ENCODE peak calls at places on chromosomes 16 and 17, in eight cellular contexts. U is H9; L is endothelial cell; R is activated naive CD8-positive, alpha-beta T cell treated with anti-CD3 and anti-CD28 coated beads, Interleukin-2, amount 10 ng/mL, durations not matched to agents 7 days and 5 days; Z is AG09309; N is hypothalamus; X is OCI-LY7; A is mammary epithelial cell. T is an unnamed sample.
A peak's percentile ranks its signal among the peaks of the same experiment; 100 is the strongest.

GRCh38 chr16:63789603-63790002 is 1332.3 kb downstream of the CDH11 start:
- DNase-seq in L (no peak), U (no peak), A (no peak), N (no peak), Z (no peak), R (no peak), X (peak; percentile 1), T (no peak)

GRCh38 chr16:48817032-48817431 is 207.1 kb upstream of the N4BP1 start:
- DNase-seq in X (no peak), A (no peak), N (no peak), L (no peak), R (no peak), Z (no peak), U (no peak), T (no peak)

GRCh38 chr16:83513006-83513755 is 294.6 kb upstream of the HSBP1 start:
- DNase-seq in N (no peak), R (no peak), X (no peak), A (peak; percentile 85), U (no peak), Z (peak; percentile 65), L (no peak), T (no peak)

GRCh38 chr16:90057738-90058173 is 19.4 kb downstream of the PRDM7 start:
- DNase-seq in X (no peak), N (no peak), L (no peak), A (peak; percentile 15), Z (no peak), U (no peak), R (no peak), T (no peak)

GRCh38 chr17:78645421-78646295 is 68.5 kb upstream of the DNAH17 start:
- DNase-seq in U (no peak), R (peak; percentile 54), L (peak; percentile 20), X (peak; percentile 77), Z (no peak), A (no peak), N (peak; percentile 9), T (peak; percentile 48)

GRCh38 chr17:8741366-8741765 is 3.3 kb downstream of the CCDC42 start:
- DNase-seq in R (no peak), Z (no peak), A (no peak), L (no peak), N (no peak), U (no peak), X (no peak), T (no peak)

GRCh38 chr17:5485270-5486205 is at the start of gene DERL2:
- DNase-seq in U (no peak), A (peak; percentile 3), X (peak; percentile 41), Z (no peak), L (no peak), R (no peak), N (no peak), T (no peak)

GRCh38 chr17:9645858-9646555 is 690 bp downstream of the USP43 start:
- DNase-seq in R (peak; percentile 54), L (peak; percentile 55), X (no peak), A (peak; percentile 76), U (peak; percentile 77), N (no peak), Z (no peak), T (peak; percentile 57)

GRCh38 chr16:4313563-4314531 is 2.0 kb upstream of the GLIS2 start:
- DNase-seq in U (peak; percentile 84), X (peak; percentile 40), Z (no peak), L (peak; percentile 86), A (no peak), N (no peak), R (peak; percentile 51), T (peak; percentile 77)

GRCh38 chr17:213286-214105 is 32.0 kb upstream of the DOC2B start:
- DNase-seq in X (no peak), Z (no peak), A (no peak), L (no peak), R (no peak), U (no peak), N (no peak), T (no peak)

GRCh38 chr17:44556114-44556853 is 1.0 kb upstream of the FZD2 start:
- DNase-seq in L (peak; percentile 43), X (peak; percentile 85), R (peak; percentile 36), N (peak; percentile 26), Z (no peak), A (peak; percentile 36), U (peak; percentile 94), T (no peak)

GRCh38 chr17:44867841-44868240 is 20.2 kb downstream of the HIGD1B start:
- DNase-seq in Z (no peak), U (no peak), L (no peak), N (no peak), A (no peak), R (no peak), X (no peak), T (no peak)

GRCh38 chr17:57794841-57795240 is 49.7 kb upstream of the CCDC182 start:
- DNase-seq in X (no peak), U (no peak), N (no peak), L (no peak), Z (no peak), A (no peak), R (no peak), T (no peak)

GRCh38 chr17:199806-200603 is 18.6 kb upstream of the DOC2B start:
- DNase-seq in A (peak; percentile 20), U (no peak), N (no peak), X (no peak), Z (no peak), R (no peak), L (peak; percentile 43), T (no peak)

GRCh38 chr17:9932481-9932880 is 27.4 kb upstream of the RCVRN start:
- DNase-seq in Z (no peak), U (no peak), L (no peak), X (no peak), A (no peak), N (no peak), R (no peak), T (peak; percentile 20)

GRCh38 chr17:59963738-59964454 is 644 bp downstream of the RNFT1 start:
- DNase-seq in A (peak; percentile 64), N (peak; percentile 33), X (peak; percentile 48), R (no peak), U (no peak), Z (no peak), L (peak; percentile 25), T (peak; percentile 75)

GRCh38 chr17:75318211-75318610 is 29.0 kb upstream of the SLC25A19 start:
- DNase-seq in X (no peak), Z (no peak), L (no peak), R (no peak), A (no peak), N (no peak), U (no peak), T (no peak)

GRCh38 chr16:9016824-9017223 is 53.1 kb upstream of the USP7 start:
- DNase-seq in Z (no peak), L (no peak), A (no peak), N (peak; percentile 11), U (no peak), R (no peak), X (no peak), T (no peak)

GRCh38 chr17:14198013-14198412 is 38.6 kb downstream of the CDRT15 start:
- DNase-seq in N (no peak), A (no peak), U (peak; percentile 50), L (no peak), Z (no peak), X (no peak), R (no peak), T (peak; percentile 31)

GRCh38 chr16:20409398-20410152 is at the start of gene ACSM5:
- DNase-seq in Z (no peak), N (peak; percentile 73), X (no peak), L (no peak), R (no peak), A (no peak), U (no peak), T (no peak)

GRCh38 chr16:1903845-1904820 is 14.1 kb downstream of the HS3ST6 start:
- DNase-seq in N (no peak), R (no peak), A (no peak), Z (no peak), X (no peak), U (no peak), L (no peak), T (no peak)

GRCh38 chr17:48903401-48903800 is 4.8 kb upstream of the UBE2Z start:
- DNase-seq in A (no peak), R (no peak), L (no peak), N (no peak), U (no peak), X (no peak), Z (no peak), T (no peak)

GRCh38 chr16:2838928-2839327 is 8.8 kb downstream of the ZG16B start:
- DNase-seq in X (peak; percentile 74), U (peak; percentile 91), R (peak; percentile 73), A (peak; percentile 69), N (peak; percentile 76), L (peak; percentile 77), Z (peak; percentile 38), T (peak; percentile 81)

GRCh38 chr17:50394711-50395110 is 2.6 kb downstream of the LRRC59 start:
- DNase-seq in U (no peak), N (no peak), A (no peak), L (no peak), Z (no peak), R (no peak), X (no peak), T (no peak)

GRCh38 chr17:63700528-63701441 is 860 bp upstream of the LIMD2 start:
- DNase-seq in A (no peak), L (peak; percentile 65), R (peak; percentile 81), Z (no peak), U (peak; percentile 69), N (peak; percentile 40), X (peak; percentile 82), T (no peak)

GRCh38 chr17:30558313-30559195 is 81.3 kb downstream of the GOSR1 start:
- DNase-seq in N (no peak), R (peak; percentile 21), A (no peak), Z (no peak), U (peak; percentile 30), L (no peak), X (no peak), T (no peak)

GRCh38 chr17:40551874-40552768 is 13.2 kb downstream of the CCR7 start:
- DNase-seq in U (peak; percentile 24), Z (peak; percentile 98), R (peak; percentile 50), N (peak; percentile 45), L (no peak), A (no peak), X (no peak), T (no peak)

GRCh38 chr16:14354561-14355351 is 275.3 kb downstream of the PARN start:
- DNase-seq in L (no peak), R (no peak), U (no peak), Z (no peak), X (peak; percentile 97), A (peak; percentile 23), N (no peak), T (peak; percentile 38)

GRCh38 chr17:49629447-49629846 is 48.5 kb downstream of the SPOP start:
- DNase-seq in A (no peak), U (no peak), N (no peak), X (no peak), L (no peak), R (no peak), Z (no peak), T (no peak)

GRCh38 chr17:18948476-18949006 is 3.4 kb upstream of the SLC5A10 start:
- DNase-seq in U (no peak), X (no peak), L (no peak), R (no peak), A (no peak), Z (no peak), N (no peak), T (no peak)

GRCh38 chr17:181213-182163 is at the start of gene DOC2B:
- DNase-seq in R (peak; percentile 41), N (no peak), A (peak; percentile 6), L (peak; percentile 41), Z (no peak), X (no peak), U (peak; percentile 66), T (peak; percentile 41)

GRCh38 chr17:81346090-81346907 is 49.0 kb upstream of the BAHCC1 start:
- DNase-seq in Z (peak; percentile 64), A (peak; percentile 94), N (peak; percentile 97), R (peak; percentile 96), U (peak; percentile 99), L (peak; percentile 99), X (peak; percentile 99), T (peak; percentile 94)